ENCODE peak calls at places on chromosomes 1 and 21, in seven cellular contexts. One of them, this sample, is unnamed.
A peak's percentile ranks its signal among the peaks of the same experiment; 100 is the strongest.

GRCh38 chr1:6858586-6858985 is 73.3 kb downstream of the CAMTA1 start:
- DNase-seq in cardiac muscle cell: no peak
- DNase-seq in esophagus squamous epithelium: no peak
- DNase-seq in CD4-positive, alpha-beta memory T cell: no peak
- DNase-seq in AG04450: no peak
- DNase-seq in mammary epithelial cell: no peak
- DNase-seq in sigmoid colon: no peak
- DNase-seq in this sample: no peak

GRCh38 chr1:16150508-16150907 is 5.4 kb downstream of the EPHA2 start:
- DNase-seq in cardiac muscle cell: no peak
- DNase-seq in esophagus squamous epithelium: no peak
- DNase-seq in CD4-positive, alpha-beta memory T cell: no peak
- DNase-seq in AG04450: no peak
- DNase-seq in mammary epithelial cell: no peak
- DNase-seq in sigmoid colon: no peak
- DNase-seq in this sample: no peak

GRCh38 chr1:29164588-29164987 is 17.1 kb downstream of the SRSF4 start:
- DNase-seq in cardiac muscle cell: no peak
- DNase-seq in esophagus squamous epithelium: no peak
- DNase-seq in CD4-positive, alpha-beta memory T cell: no peak
- DNase-seq in AG04450: no peak
- DNase-seq in mammary epithelial cell: no peak
- DNase-seq in sigmoid colon: no peak
- DNase-seq in this sample: no peak

GRCh38 chr1:174090476-174090875 is 68.3 kb upstream of the RC3H1 start:
- DNase-seq in cardiac muscle cell: no peak
- DNase-seq in esophagus squamous epithelium: no peak
- DNase-seq in CD4-positive, alpha-beta memory T cell: no peak
- DNase-seq in AG04450: no peak
- DNase-seq in mammary epithelial cell: no peak
- DNase-seq in sigmoid colon: no peak
- DNase-seq in this sample: no peak

GRCh38 chr21:31213787-31214186 is 130.3 kb downstream of the TIAM1 start:
- DNase-seq in cardiac muscle cell: no peak
- DNase-seq in esophagus squamous epithelium: no peak
- DNase-seq in CD4-positive, alpha-beta memory T cell: peak; percentile 10
- DNase-seq in AG04450: no peak
- DNase-seq in mammary epithelial cell: no peak
- DNase-seq in sigmoid colon: no peak
- DNase-seq in this sample: no peak

GRCh38 chr1:207076181-207076949 is 12.3 kb upstream of the C4BPB start:
- DNase-seq in cardiac muscle cell: no peak
- DNase-seq in esophagus squamous epithelium: no peak
- DNase-seq in CD4-positive, alpha-beta memory T cell: no peak
- DNase-seq in AG04450: no peak
- DNase-seq in mammary epithelial cell: no peak
- DNase-seq in sigmoid colon: no peak
- DNase-seq in this sample: no peak

GRCh38 chr1:114428083-114428754 is 82.8 kb downstream of the TRIM33 start:
- DNase-seq in cardiac muscle cell: peak; percentile 6
- DNase-seq in esophagus squamous epithelium: no peak
- DNase-seq in CD4-positive, alpha-beta memory T cell: peak; percentile 14
- DNase-seq in AG04450: no peak
- DNase-seq in mammary epithelial cell: no peak
- DNase-seq in sigmoid colon: no peak
- DNase-seq in this sample: no peak

GRCh38 chr1:172556461-172556860 is 23.5 kb downstream of the SUCO start:
- DNase-seq in cardiac muscle cell: no peak
- DNase-seq in esophagus squamous epithelium: no peak
- DNase-seq in CD4-positive, alpha-beta memory T cell: no peak
- DNase-seq in AG04450: no peak
- DNase-seq in mammary epithelial cell: no peak
- DNase-seq in sigmoid colon: no peak
- DNase-seq in this sample: no peak

GRCh38 chr1:108897865-108898720 is 21.3 kb downstream of the GPSM2 start:
- DNase-seq in cardiac muscle cell: peak; percentile 67
- DNase-seq in esophagus squamous epithelium: no peak
- DNase-seq in CD4-positive, alpha-beta memory T cell: peak; percentile 49
- DNase-seq in AG04450: peak; percentile 34
- DNase-seq in mammary epithelial cell: peak; percentile 48
- DNase-seq in sigmoid colon: no peak
- DNase-seq in this sample: no peak

GRCh38 chr1:228105269-228105995 is 2.3 kb upstream of the C1orf35 start:
- DNase-seq in cardiac muscle cell: no peak
- DNase-seq in esophagus squamous epithelium: no peak
- DNase-seq in CD4-positive, alpha-beta memory T cell: no peak
- DNase-seq in AG04450: no peak
- DNase-seq in mammary epithelial cell: no peak
- DNase-seq in sigmoid colon: no peak
- DNase-seq in this sample: no peak

GRCh38 chr1:87958201-87958600 is 629.5 kb downstream of the LMO4 start:
- DNase-seq in cardiac muscle cell: no peak
- DNase-seq in esophagus squamous epithelium: no peak
- DNase-seq in CD4-positive, alpha-beta memory T cell: no peak
- DNase-seq in AG04450: no peak
- DNase-seq in mammary epithelial cell: no peak
- DNase-seq in sigmoid colon: no peak
- DNase-seq in this sample: no peak

GRCh38 chr1:201703646-201704438 is 125.1 kb upstream of the IPO9 start:
- DNase-seq in cardiac muscle cell: peak; percentile 93
- DNase-seq in esophagus squamous epithelium: no peak
- DNase-seq in CD4-positive, alpha-beta memory T cell: peak; percentile 38
- DNase-seq in AG04450: no peak
- DNase-seq in mammary epithelial cell: peak; percentile 54
- DNase-seq in sigmoid colon: peak; percentile 94
- DNase-seq in this sample: no peak

GRCh38 chr1:192485692-192486436 is 89.7 kb upstream of the RGS1 start:
- DNase-seq in cardiac muscle cell: no peak
- DNase-seq in esophagus squamous epithelium: no peak
- DNase-seq in CD4-positive, alpha-beta memory T cell: no peak
- DNase-seq in AG04450: peak; percentile 98
- DNase-seq in mammary epithelial cell: peak; percentile 83
- DNase-seq in sigmoid colon: peak; percentile 93
- DNase-seq in this sample: peak; percentile 92

GRCh38 chr1:25771246-25772114 is 28.5 kb upstream of the SELENON start:
- DNase-seq in cardiac muscle cell: peak; percentile 41
- DNase-seq in esophagus squamous epithelium: no peak
- DNase-seq in CD4-positive, alpha-beta memory T cell: no peak
- DNase-seq in AG04450: no peak
- DNase-seq in mammary epithelial cell: no peak
- DNase-seq in sigmoid colon: no peak
- DNase-seq in this sample: no peak

GRCh38 chr21:14520535-14520934 is 25.6 kb downstream of the SAMSN1 start:
- DNase-seq in cardiac muscle cell: no peak
- DNase-seq in esophagus squamous epithelium: no peak
- DNase-seq in CD4-positive, alpha-beta memory T cell: no peak
- DNase-seq in AG04450: no peak
- DNase-seq in mammary epithelial cell: no peak
- DNase-seq in sigmoid colon: no peak
- DNase-seq in this sample: no peak

GRCh38 chr1:215793210-215793609 is 226.1 kb downstream of the KCTD3 start:
- DNase-seq in cardiac muscle cell: no peak
- DNase-seq in esophagus squamous epithelium: no peak
- DNase-seq in CD4-positive, alpha-beta memory T cell: no peak
- DNase-seq in AG04450: peak; percentile 20
- DNase-seq in mammary epithelial cell: peak; percentile 32
- DNase-seq in sigmoid colon: no peak
- DNase-seq in this sample: no peak

GRCh38 chr1:77976433-77977076 is 2.3 kb downstream of the FUBP1 start:
- DNase-seq in cardiac muscle cell: no peak
- DNase-seq in esophagus squamous epithelium: no peak
- DNase-seq in CD4-positive, alpha-beta memory T cell: no peak
- DNase-seq in AG04450: no peak
- DNase-seq in mammary epithelial cell: no peak
- DNase-seq in sigmoid colon: no peak
- DNase-seq in this sample: no peak

GRCh38 chr1:6028042-6028895 is 17.4 kb upstream of the KCNAB2 start:
- DNase-seq in cardiac muscle cell: no peak
- DNase-seq in esophagus squamous epithelium: no peak
- DNase-seq in CD4-positive, alpha-beta memory T cell: peak; percentile 77
- DNase-seq in AG04450: no peak
- DNase-seq in mammary epithelial cell: no peak
- DNase-seq in sigmoid colon: no peak
- DNase-seq in this sample: peak; percentile 76

GRCh38 chr1:26602378-26602959 is 72.9 kb downstream of the RPS6KA1 start:
- DNase-seq in cardiac muscle cell: peak; percentile 66
- DNase-seq in esophagus squamous epithelium: no peak
- DNase-seq in CD4-positive, alpha-beta memory T cell: peak; percentile 64
- DNase-seq in AG04450: no peak
- DNase-seq in mammary epithelial cell: peak; percentile 48
- DNase-seq in sigmoid colon: no peak
- DNase-seq in this sample: no peak

GRCh38 chr1:56963667-56964066 is 2.1 kb downstream of the C8B start:
- DNase-seq in cardiac muscle cell: no peak
- DNase-seq in esophagus squamous epithelium: no peak
- DNase-seq in CD4-positive, alpha-beta memory T cell: no peak
- DNase-seq in AG04450: no peak
- DNase-seq in mammary epithelial cell: no peak
- DNase-seq in sigmoid colon: no peak
- DNase-seq in this sample: no peak

GRCh38 chr1:210783925-210784324 is 350.0 kb downstream of the KCNH1 start:
- DNase-seq in cardiac muscle cell: no peak
- DNase-seq in esophagus squamous epithelium: no peak
- DNase-seq in CD4-positive, alpha-beta memory T cell: no peak
- DNase-seq in AG04450: no peak
- DNase-seq in mammary epithelial cell: no peak
- DNase-seq in sigmoid colon: no peak
- DNase-seq in this sample: no peak

GRCh38 chr1:39575191-39576015 is 1.2 kb downstream of the PABPC4 start:
- DNase-seq in cardiac muscle cell: peak; percentile 70
- DNase-seq in esophagus squamous epithelium: no peak
- DNase-seq in CD4-positive, alpha-beta memory T cell: peak; percentile 64
- DNase-seq in AG04450: no peak
- DNase-seq in mammary epithelial cell: peak; percentile 41
- DNase-seq in sigmoid colon: peak; percentile 86
- DNase-seq in this sample: peak; percentile 18

GRCh38 chr1:9797049-9797448 is 26.7 kb downstream of the CLSTN1 start:
- DNase-seq in cardiac muscle cell: no peak
- DNase-seq in esophagus squamous epithelium: no peak
- DNase-seq in CD4-positive, alpha-beta memory T cell: no peak
- DNase-seq in AG04450: no peak
- DNase-seq in mammary epithelial cell: no peak
- DNase-seq in sigmoid colon: peak; percentile 19
- DNase-seq in this sample: no peak

GRCh38 chr1:247077234-247077633 is 1.4 kb downstream of the ZNF670 start:
- DNase-seq in cardiac muscle cell: no peak
- DNase-seq in esophagus squamous epithelium: no peak
- DNase-seq in CD4-positive, alpha-beta memory T cell: no peak
- DNase-seq in AG04450: no peak
- DNase-seq in mammary epithelial cell: no peak
- DNase-seq in sigmoid colon: no peak
- DNase-seq in this sample: no peak
- H3K4me3 ChIP-seq in cardiac muscle cell: peak overlapping the region; percentile 91
- H3K4me3 ChIP-seq in esophagus squamous epithelium: no peak overlapping the region
- H3K4me3 ChIP-seq in CD4-positive, alpha-beta memory T cell: no peak overlapping the region
- H3K4me3 ChIP-seq in AG04450: peak overlapping the region; percentile 83
- H3K4me3 ChIP-seq in mammary epithelial cell: peak overlapping the region; percentile 66
- H3K4me3 ChIP-seq in sigmoid colon: no peak overlapping the region
- H3K4me3 ChIP-seq in this sample: peak overlapping the region; percentile 77

GRCh38 chr1:24391882-24392603 is 21.5 kb downstream of the STPG1 start:
- DNase-seq in cardiac muscle cell: peak; percentile 72
- DNase-seq in esophagus squamous epithelium: no peak
- DNase-seq in CD4-positive, alpha-beta memory T cell: peak; percentile 69
- DNase-seq in AG04450: no peak
- DNase-seq in mammary epithelial cell: peak; percentile 50
- DNase-seq in sigmoid colon: peak; percentile 83
- DNase-seq in this sample: no peak
- H3K4me3 ChIP-seq in cardiac muscle cell: no peak overlapping the region
- H3K4me3 ChIP-seq in esophagus squamous epithelium: peak overlapping the region; percentile 21
- H3K4me3 ChIP-seq in CD4-positive, alpha-beta memory T cell: no peak overlapping the region
- H3K4me3 ChIP-seq in AG04450: no peak overlapping the region
- H3K4me3 ChIP-seq in mammary epithelial cell: peak overlapping the region; percentile 24
- H3K4me3 ChIP-seq in sigmoid colon: no peak overlapping the region
- H3K4me3 ChIP-seq in this sample: no peak overlapping the region

GRCh38 chr1:19338323-19338762 is 26.2 kb downstream of the SLC66A1 start:
- DNase-seq in cardiac muscle cell: peak; percentile 68
- DNase-seq in esophagus squamous epithelium: no peak
- DNase-seq in CD4-positive, alpha-beta memory T cell: no peak
- DNase-seq in AG04450: no peak
- DNase-seq in mammary epithelial cell: peak; percentile 41
- DNase-seq in sigmoid colon: no peak
- DNase-seq in this sample: no peak
- H3K4me3 ChIP-seq in cardiac muscle cell: no peak overlapping the region
- H3K4me3 ChIP-seq in esophagus squamous epithelium: no peak overlapping the region
- H3K4me3 ChIP-seq in CD4-positive, alpha-beta memory T cell: no peak overlapping the region
- H3K4me3 ChIP-seq in AG04450: no peak overlapping the region
- H3K4me3 ChIP-seq in mammary epithelial cell: no peak overlapping the region
- H3K4me3 ChIP-seq in sigmoid colon: no peak overlapping the region
- H3K4me3 ChIP-seq in this sample: no peak overlapping the region

GRCh38 chr1:178266619-178267066 is 172.7 kb downstream of the RASAL2 start:
- DNase-seq in cardiac muscle cell: no peak
- DNase-seq in esophagus squamous epithelium: no peak
- DNase-seq in CD4-positive, alpha-beta memory T cell: no peak
- DNase-seq in AG04450: no peak
- DNase-seq in mammary epithelial cell: no peak
- DNase-seq in sigmoid colon: no peak
- DNase-seq in this sample: no peak
- H3K4me3 ChIP-seq in cardiac muscle cell: no peak overlapping the region
- H3K4me3 ChIP-seq in esophagus squamous epithelium: no peak overlapping the region
- H3K4me3 ChIP-seq in CD4-positive, alpha-beta memory T cell: no peak overlapping the region
- H3K4me3 ChIP-seq in AG04450: no peak overlapping the region
- H3K4me3 ChIP-seq in mammary epithelial cell: no peak overlapping the region
- H3K4me3 ChIP-seq in sigmoid colon: no peak overlapping the region
- H3K4me3 ChIP-seq in this sample: no peak overlapping the region